ENCODE peak calls at places on chromosomes 2 and 18, in four cellular contexts. C is left cardiac atrium; E is SK-N-SH; L is stimulated activated CD8-positive, alpha-beta memory T cell treated with anti-CD3 and anti-CD28 coated beads, Interleukin-7, amount 100 ng/mL, for 1 hour. H is an unnamed sample.

GRCh38 chr2:64988420-64989125 is 626 bp upstream of the SLC1A4 start:
- DNase-seq in C (peak; percentile 63), E (peak; percentile 90), L (no peak), H (peak; percentile 90)

GRCh38 chr18:26215247-26215970 is 10.8 kb upstream of the TAF4B start:
- DNase-seq in C (no peak), E (no peak), L (peak; percentile 1), H (no peak)

GRCh38 chr2:195590866-195591215 is 66.2 kb upstream of the SLC39A10 start:
- DNase-seq in C (no peak), E (no peak), L (no peak), H (no peak)

GRCh38 chr2:70999362-70999761 is 4.7 kb upstream of the TEX261 start:
- DNase-seq in C (no peak), E (no peak), L (no peak), H (no peak)

GRCh38 chr2:28288620-28289019 is 104.0 kb upstream of the FOSL2 start:
- DNase-seq in C (no peak), E (no peak), L (no peak), H (no peak)

GRCh38 chr2:11346129-11346528 is 1.7 kb upstream of the ROCK2 start:
- DNase-seq in C (no peak), E (no peak), L (no peak), H (no peak)

GRCh38 chr2:71190959-71191943 is 35.7 kb downstream of the PAIP2B start:
- DNase-seq in C (no peak), E (peak; percentile 24), L (no peak), H (no peak)

GRCh38 chr2:37364351-37364750 is 19.9 kb downstream of the QPCT start:
- DNase-seq in C (no peak), E (no peak), L (no peak), H (no peak)

GRCh38 chr2:883260-884026 is 67.2 kb upstream of the SNTG2 start:
- DNase-seq in C (no peak), E (no peak), L (no peak), H (no peak)

H was measured in H4.